ENCODE peak calls at places on chromosomes 2 and 18, in eight cellular contexts. One of them, this sample, is unnamed.

GRCh38 chr2:20350105-20350712 is 435 bp downstream of the PUM2 start:
- DNase-seq in DMS153: no peak
- DNase-seq in stimulated activated naive B cell treated with anti-CD40 and anti-IgM and Interleukin-4, amounts not matched to agents 10 μg/mL and 1 μg/mL and 100 μg/mL, for 72 hours: peak; percentile 35
- DNase-seq in activated T-cell treated with anti-CD3 and anti-CD28 coated beads for 1 hour: peak; percentile 41
- DNase-seq in ascending aorta: peak; percentile 67
- DNase-seq in NCI-H1417: peak; percentile 93
- DNase-seq in hypothalamus: no peak
- DNase-seq in GM04503: no peak
- DNase-seq in this sample: peak; percentile 84

GRCh38 chr18:76209597-76209996 is 285.4 kb downstream of the ZNF516 start:
- DNase-seq in DMS153: no peak
- DNase-seq in stimulated activated naive B cell treated with anti-CD40 and anti-IgM and Interleukin-4, amounts not matched to agents 10 μg/mL and 1 μg/mL and 100 μg/mL, for 72 hours: no peak
- DNase-seq in activated T-cell treated with anti-CD3 and anti-CD28 coated beads for 1 hour: no peak
- DNase-seq in ascending aorta: no peak
- DNase-seq in NCI-H1417: no peak
- DNase-seq in hypothalamus: no peak
- DNase-seq in GM04503: peak; percentile 23
- DNase-seq in this sample: peak; percentile 61

GRCh38 chr2:84487298-84487996 is 28.4 kb upstream of the SUCLG1 start:
- DNase-seq in DMS153: no peak
- DNase-seq in stimulated activated naive B cell treated with anti-CD40 and anti-IgM and Interleukin-4, amounts not matched to agents 10 μg/mL and 1 μg/mL and 100 μg/mL, for 72 hours: no peak
- DNase-seq in activated T-cell treated with anti-CD3 and anti-CD28 coated beads for 1 hour: no peak
- DNase-seq in ascending aorta: no peak
- DNase-seq in NCI-H1417: no peak
- DNase-seq in hypothalamus: no peak
- DNase-seq in GM04503: no peak
- DNase-seq in this sample: no peak

GRCh38 chr18:76960528-76961035 is 138.2 kb downstream of the ZNF236 start:
- DNase-seq in DMS153: no peak
- DNase-seq in stimulated activated naive B cell treated with anti-CD40 and anti-IgM and Interleukin-4, amounts not matched to agents 10 μg/mL and 1 μg/mL and 100 μg/mL, for 72 hours: no peak
- DNase-seq in activated T-cell treated with anti-CD3 and anti-CD28 coated beads for 1 hour: no peak
- DNase-seq in ascending aorta: peak; percentile 41
- DNase-seq in NCI-H1417: no peak
- DNase-seq in hypothalamus: no peak
- DNase-seq in GM04503: no peak
- DNase-seq in this sample: peak; percentile 43

GRCh38 chr2:220512419-220512818 is 885.0 kb downstream of the SLC4A3 start:
- DNase-seq in DMS153: no peak
- DNase-seq in stimulated activated naive B cell treated with anti-CD40 and anti-IgM and Interleukin-4, amounts not matched to agents 10 μg/mL and 1 μg/mL and 100 μg/mL, for 72 hours: no peak
- DNase-seq in activated T-cell treated with anti-CD3 and anti-CD28 coated beads for 1 hour: no peak
- DNase-seq in ascending aorta: no peak
- DNase-seq in NCI-H1417: no peak
- DNase-seq in hypothalamus: no peak
- DNase-seq in GM04503: no peak
- DNase-seq in this sample: no peak

GRCh38 chr2:207039225-207039624 is 99.9 kb downstream of the CPO start:
- DNase-seq in DMS153: no peak
- DNase-seq in stimulated activated naive B cell treated with anti-CD40 and anti-IgM and Interleukin-4, amounts not matched to agents 10 μg/mL and 1 μg/mL and 100 μg/mL, for 72 hours: no peak
- DNase-seq in activated T-cell treated with anti-CD3 and anti-CD28 coated beads for 1 hour: no peak
- DNase-seq in ascending aorta: no peak
- DNase-seq in NCI-H1417: no peak
- DNase-seq in hypothalamus: no peak
- DNase-seq in GM04503: no peak
- DNase-seq in this sample: peak; percentile 71

GRCh38 chr2:229921892-229922448 is at the start of gene TRIP12:
- DNase-seq in DMS153: peak; percentile 95
- DNase-seq in stimulated activated naive B cell treated with anti-CD40 and anti-IgM and Interleukin-4, amounts not matched to agents 10 μg/mL and 1 μg/mL and 100 μg/mL, for 72 hours: peak; percentile 93
- DNase-seq in activated T-cell treated with anti-CD3 and anti-CD28 coated beads for 1 hour: peak; percentile 80
- DNase-seq in ascending aorta: peak; percentile 96
- DNase-seq in NCI-H1417: peak; percentile 99
- DNase-seq in hypothalamus: peak; percentile 84
- DNase-seq in GM04503: peak; percentile 93
- DNase-seq in this sample: peak; percentile 93

GRCh38 chr2:241156997-241157441 is 6.8 kb downstream of the PPP1R7 start:
- DNase-seq in DMS153: peak; percentile 86
- DNase-seq in stimulated activated naive B cell treated with anti-CD40 and anti-IgM and Interleukin-4, amounts not matched to agents 10 μg/mL and 1 μg/mL and 100 μg/mL, for 72 hours: no peak
- DNase-seq in activated T-cell treated with anti-CD3 and anti-CD28 coated beads for 1 hour: no peak
- DNase-seq in ascending aorta: no peak
- DNase-seq in NCI-H1417: no peak
- DNase-seq in hypothalamus: no peak
- DNase-seq in GM04503: no peak
- DNase-seq in this sample: peak; percentile 6

GRCh38 chr2:234377761-234378341 is 119.0 kb downstream of the ARL4C start:
- DNase-seq in DMS153: no peak
- DNase-seq in stimulated activated naive B cell treated with anti-CD40 and anti-IgM and Interleukin-4, amounts not matched to agents 10 μg/mL and 1 μg/mL and 100 μg/mL, for 72 hours: no peak
- DNase-seq in activated T-cell treated with anti-CD3 and anti-CD28 coated beads for 1 hour: no peak
- DNase-seq in ascending aorta: no peak
- DNase-seq in NCI-H1417: no peak
- DNase-seq in hypothalamus: no peak
- DNase-seq in GM04503: peak; percentile 86
- DNase-seq in this sample: peak; percentile 40

GRCh38 chr2:241728627-241729026 is 5.8 kb upstream of the D2HGDH start:
- DNase-seq in DMS153: no peak
- DNase-seq in stimulated activated naive B cell treated with anti-CD40 and anti-IgM and Interleukin-4, amounts not matched to agents 10 μg/mL and 1 μg/mL and 100 μg/mL, for 72 hours: no peak
- DNase-seq in activated T-cell treated with anti-CD3 and anti-CD28 coated beads for 1 hour: no peak
- DNase-seq in ascending aorta: peak; percentile 76
- DNase-seq in NCI-H1417: no peak
- DNase-seq in hypothalamus: peak; percentile 36
- DNase-seq in GM04503: no peak
- DNase-seq in this sample: no peak

GRCh38 chr2:156434461-156435291 is 1.5 kb upstream of the GPD2 start:
- DNase-seq in DMS153: no peak
- DNase-seq in stimulated activated naive B cell treated with anti-CD40 and anti-IgM and Interleukin-4, amounts not matched to agents 10 μg/mL and 1 μg/mL and 100 μg/mL, for 72 hours: no peak
- DNase-seq in activated T-cell treated with anti-CD3 and anti-CD28 coated beads for 1 hour: peak; percentile 9
- DNase-seq in ascending aorta: no peak
- DNase-seq in NCI-H1417: no peak
- DNase-seq in hypothalamus: no peak
- DNase-seq in GM04503: no peak
- DNase-seq in this sample: no peak

GRCh38 chr2:237670641-237671040 is 43.3 kb downstream of the LRRFIP1 start:
- DNase-seq in DMS153: no peak
- DNase-seq in stimulated activated naive B cell treated with anti-CD40 and anti-IgM and Interleukin-4, amounts not matched to agents 10 μg/mL and 1 μg/mL and 100 μg/mL, for 72 hours: no peak
- DNase-seq in activated T-cell treated with anti-CD3 and anti-CD28 coated beads for 1 hour: no peak
- DNase-seq in ascending aorta: peak; percentile 69
- DNase-seq in NCI-H1417: no peak
- DNase-seq in hypothalamus: no peak
- DNase-seq in GM04503: no peak
- DNase-seq in this sample: peak; percentile 4

GRCh38 chr18:3554811-3555427 is 104.9 kb downstream of the TGIF1 start:
- DNase-seq in DMS153: no peak
- DNase-seq in stimulated activated naive B cell treated with anti-CD40 and anti-IgM and Interleukin-4, amounts not matched to agents 10 μg/mL and 1 μg/mL and 100 μg/mL, for 72 hours: no peak
- DNase-seq in activated T-cell treated with anti-CD3 and anti-CD28 coated beads for 1 hour: no peak
- DNase-seq in ascending aorta: no peak
- DNase-seq in NCI-H1417: no peak
- DNase-seq in hypothalamus: no peak
- DNase-seq in GM04503: no peak
- DNase-seq in this sample: peak; percentile 80